ENCODE peak calls at places on chromosomes 3 and 15, in nine cellular contexts. A is HCT116, T is suprapubic skin, E is HepG2, P is GM23338, I is sigmoid colon, W is endothelial cell of umbilical vein, Z is H1, B is GM12878. F is an unnamed sample.

GRCh38 chr15:98651581-98652220 is 3.4 kb downstream of the IGF1R start:
- DNase-seq in A (no peak), T (no peak), E (no peak), P (no peak), I (no peak), W (peak), Z (no peak), B (no peak), F (peak)

GRCh38 chr3:29668728-29669127 is 387.9 kb downstream of the RBMS3 start:
- DNase-seq in A (no peak), T (no peak), E (no peak), P (peak), I (no peak), W (no peak), Z (no peak), B (no peak), F (no peak)

GRCh38 chr15:43102181-43102580 is 3.7 kb downstream of the UBR1 start:
- DNase-seq in A (no peak), T (no peak), E (no peak), P (no peak), I (no peak), W (no peak), Z (no peak), B (no peak), F (no peak)

GRCh38 chr3:30511524-30512278 is 94.7 kb upstream of the TGFBR2 start:
- DNase-seq in A (no peak), T (no peak), E (peak), P (no peak), I (no peak), W (peak), Z (no peak), B (no peak), F (no peak)

GRCh38 chr3:194380300-194380699 is 10.8 kb upstream of the LRRC15 start:
- DNase-seq in A (no peak), T (peak), E (no peak), P (no peak), I (no peak), W (no peak), Z (no peak), B (no peak), F (no peak)

GRCh38 chr3:188950006-188950405 is 221.8 kb upstream of the TPRG1 start:
- DNase-seq in A (no peak), T (no peak), E (no peak), P (no peak), I (no peak), W (no peak), Z (no peak), B (no peak), F (no peak)

GRCh38 chr3:55978953-55979352 is 489.3 kb downstream of the ERC2 start:
- DNase-seq in A (no peak), T (no peak), E (no peak), P (no peak), I (no peak), W (no peak), Z (no peak), B (no peak), F (no peak)

GRCh38 chr15:34716111-34716510 is 38.7 kb downstream of the GJD2 start:
- DNase-seq in A (no peak), T (no peak), E (no peak), P (no peak), I (no peak), W (no peak), Z (no peak), B (no peak), F (no peak)

GRCh38 chr3:71444028-71444860 is 139.3 kb downstream of the FOXP1 start:
- DNase-seq in A (no peak), T (no peak), E (no peak), P (no peak), I (no peak), W (peak), Z (no peak), B (peak), F (peak)

GRCh38 chr15:86231864-86232801 is 152.5 kb downstream of the AGBL1 start:
- DNase-seq in A (no peak), T (no peak), E (peak), P (peak), I (no peak), W (no peak), Z (peak), B (no peak), F (peak)

GRCh38 chr15:65833501-65834220 is 35.6 kb upstream of the RAB11A start:
- DNase-seq in A (no peak), T (no peak), E (peak), P (no peak), I (no peak), W (peak), Z (no peak), B (no peak), F (no peak)

GRCh38 chr3:60149501-60149900 is 1099.7 kb upstream of the CFAP20DC start:
- DNase-seq in A (no peak), T (no peak), E (no peak), P (no peak), I (no peak), W (no peak), Z (no peak), B (no peak), F (no peak)

GRCh38 chr15:74202461-74203401 is at the start of gene STRA6:
- DNase-seq in A (no peak), T (no peak), E (peak), P (peak), I (no peak), W (no peak), Z (peak), B (no peak), F (no peak)

GRCh38 chr3:30286007-30286669 is 320.3 kb upstream of the TGFBR2 start:
- DNase-seq in A (peak), T (no peak), E (no peak), P (no peak), I (peak), W (peak), Z (no peak), B (no peak), F (peak)

GRCh38 chr3:47485812-47486211 is 10.1 kb upstream of the SCAP start:
- DNase-seq in A (no peak), T (no peak), E (no peak), P (no peak), I (peak), W (no peak), Z (no peak), B (no peak), F (no peak)

GRCh38 chr3:120642368-120642948 is 39.6 kb downstream of the HGD start:
- DNase-seq in A (no peak), T (no peak), E (no peak), P (no peak), I (no peak), W (peak), Z (no peak), B (no peak), F (no peak)

GRCh38 chr3:59773970-59774369 is 724.1 kb upstream of the CFAP20DC start:
- DNase-seq in A (no peak), T (no peak), E (no peak), P (no peak), I (no peak), W (no peak), Z (no peak), B (no peak), F (no peak)

GRCh38 chr15:101489633-101490407 is at the start of gene PCSK6:
- DNase-seq in A (no peak), T (no peak), E (no peak), P (peak), I (no peak), W (no peak), Z (peak), B (no peak), F (no peak)

GRCh38 chr3:119316313-119316670 is 22.1 kb downstream of the ARHGAP31 start:
- DNase-seq in A (no peak), T (no peak), E (no peak), P (no peak), I (no peak), W (no peak), Z (no peak), B (no peak), F (no peak)

GRCh38 chr3:101836907-101837598 is 12.3 kb upstream of the NFKBIZ start:
- DNase-seq in A (no peak), T (no peak), E (no peak), P (no peak), I (no peak), W (peak), Z (no peak), B (no peak), F (peak)

GRCh38 chr3:63912768-63913588 is 795 bp upstream of the SCAANT1 start:
- DNase-seq in A (peak), T (peak), E (peak), P (peak), I (peak), W (peak), Z (peak), B (no peak), F (peak)

GRCh38 chr3:187261541-187261969 is 30.0 kb downstream of the MASP1 start:
- DNase-seq in A (no peak), T (no peak), E (no peak), P (no peak), I (no peak), W (no peak), Z (no peak), B (no peak), F (no peak)

GRCh38 chr3:126491221-126492013 is 15.7 kb upstream of the ZXDC start:
- DNase-seq in A (no peak), T (no peak), E (no peak), P (no peak), I (no peak), W (no peak), Z (no peak), B (no peak), F (no peak)

DNA sequence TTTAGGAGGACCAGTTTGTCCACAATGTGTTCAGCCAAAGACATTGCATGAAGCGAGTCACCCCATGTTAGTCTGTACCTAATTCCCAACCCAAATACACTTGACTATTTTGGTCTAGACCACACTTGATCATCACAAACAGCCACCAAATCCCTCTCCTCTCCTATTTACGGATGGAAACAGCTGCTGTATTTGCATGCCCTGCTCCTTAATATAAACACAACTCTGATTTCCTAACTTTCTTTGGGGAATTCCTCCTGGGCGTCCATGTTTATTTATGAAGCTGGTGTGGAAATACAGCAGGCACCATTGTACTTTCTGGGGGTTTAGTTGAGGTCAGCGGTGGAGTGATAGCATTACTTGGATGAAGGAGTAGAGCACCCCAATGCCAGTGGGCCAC is 235.2 kb downstream of the TLE3 start:
- DNase-seq in A (no peak), T (no peak), E (no peak), P (no peak), I (no peak), W (no peak), Z (no peak), B (no peak), F (no peak)
- H3K27ac ChIP-seq in A (no peak), T (no peak), E (no peak), P (no peak), I (no peak), W (no peak), Z (no peak), B (no peak), F (no peak)

GRCh38 chr3:113557374-113557773 is 25.0 kb downstream of the SIDT1 start:
- DNase-seq in A (peak), T (no peak), E (peak), P (peak), I (no peak), W (peak), Z (no peak), B (no peak), F (no peak)

GRCh38 chr3:113551821-113552220 is 19.5 kb downstream of the SIDT1 start:
- DNase-seq in A (no peak), T (no peak), E (no peak), P (no peak), I (no peak), W (no peak), Z (no peak), B (no peak), F (peak)

GRCh38 chr3:113556556-113557335 is 24.4 kb downstream of the SIDT1 start:
- DNase-seq in A (no peak), T (no peak), E (peak), P (no peak), I (no peak), W (no peak), Z (no peak), B (no peak), F (no peak)

GRCh38 chr3:113552851-113553250 is 20.5 kb downstream of the SIDT1 start:
- DNase-seq in A (no peak), T (no peak), E (no peak), P (peak), I (no peak), W (no peak), Z (no peak), B (no peak), F (no peak)

GRCh38 chr3:113555138-113555537 is 22.8 kb downstream of the SIDT1 start:
- DNase-seq in A (no peak), T (no peak), E (peak), P (no peak), I (no peak), W (no peak), Z (no peak), B (no peak), F (no peak)
- TF ChIP-seq POLR2AphosphoS5 in A (no peak), T (no peak), E (no peak), P (no peak), I (no peak), W (no peak), Z (no peak), B (no peak), F (no peak)

GRCh38 chr3:16329792-16330061 is 64.7 kb downstream of the OXNAD1 start:
- DNase-seq in A (no peak), T (no peak), E (no peak), P (peak), I (no peak), W (no peak), Z (no peak), B (no peak), F (no peak)
- H3K27ac ChIP-seq in A (no peak), T (no peak), E (peak), P (no peak), I (no peak), W (no peak), Z (no peak), B (no peak), F (no peak)

GRCh38 chr3:11206316-11206715 is 52.0 kb downstream of the HRH1 start:
- DNase-seq in A (no peak), T (no peak), E (no peak), P (no peak), I (peak), W (no peak), Z (no peak), B (no peak), F (no peak)
- TF ChIP-seq POLR2AphosphoS5 in A (no peak), T (no peak), E (no peak), P (no peak), I (no peak), W (no peak), Z (no peak), B (no peak), F (no peak)

GRCh38 chr3:37691213-37691830 is 170.4 kb upstream of the CTDSPL start:
- DNase-seq in A (no peak), T (no peak), E (no peak), P (no peak), I (no peak), W (no peak), Z (no peak), B (no peak), F (no peak)
- H3K27ac ChIP-seq in A (no peak), T (no peak), E (no peak), P (no peak), I (no peak), W (no peak), Z (no peak), B (no peak), F (no peak)

GRCh38 chr15:57217716-57218598 is 158.3 kb upstream of the CGNL1 start:
- DNase-seq in A (no peak), T (no peak), E (no peak), P (no peak), I (no peak), W (peak), Z (no peak), B (no peak), F (no peak)
- TF ChIP-seq POLR2AphosphoS5 in A (no peak), T (no peak), E (no peak), P (no peak), I (no peak), W (no peak), Z (no peak), B (no peak), F (no peak)

GRCh38 chr3:170475091-170475705 is 56.5 kb downstream of the CLDN11 start:
- DNase-seq in A (no peak), T (no peak), E (no peak), P (no peak), I (no peak), W (no peak), Z (no peak), B (no peak), F (no peak)

GRCh38 chr3:170470063-170471006 is 51.7 kb downstream of the CLDN11 start:
- DNase-seq in A (no peak), T (no peak), E (no peak), P (no peak), I (no peak), W (no peak), Z (peak), B (no peak), F (peak)

GRCh38 chr3:170471149-170471548 is 52.5 kb downstream of the CLDN11 start:
- DNase-seq in A (no peak), T (no peak), E (no peak), P (no peak), I (no peak), W (no peak), Z (peak), B (no peak), F (no peak)

GRCh38 chr3:170476291-170476690 is 57.6 kb downstream of the CLDN11 start:
- DNase-seq in A (no peak), T (no peak), E (no peak), P (no peak), I (no peak), W (peak), Z (peak), B (no peak), F (no peak)

DNA sequence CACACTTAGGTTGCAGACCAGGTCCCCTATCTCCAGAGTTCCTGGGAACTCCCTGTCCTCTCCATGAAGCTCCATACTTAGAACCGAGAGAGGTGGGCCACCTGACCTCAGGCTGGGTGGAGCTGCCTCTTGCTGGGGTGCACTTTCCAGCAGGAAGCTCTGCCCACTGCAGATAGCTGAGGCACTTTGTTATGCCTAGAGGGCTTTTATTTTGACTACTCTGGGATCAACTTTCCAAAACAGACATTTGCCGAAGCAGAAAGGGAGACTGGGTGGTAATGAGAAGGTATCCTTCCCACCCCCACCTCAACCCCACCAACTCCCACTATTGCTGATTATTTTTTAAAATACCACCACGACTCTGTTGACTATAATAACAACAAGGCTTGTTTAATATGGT is 54.7 kb downstream of the CLDN11 start:
- DNase-seq in A (no peak), T (no peak), E (no peak), P (no peak), I (no peak), W (no peak), Z (peak), B (no peak), F (no peak)
- H3K27ac ChIP-seq in A (no peak), T (no peak), E (no peak), P (no peak), I (no peak), W (no peak), Z (no peak), B (no peak), F (no peak)

GRCh38 chr3:158770254-158771017 is 31.4 kb upstream of the MFSD1 start:
- DNase-seq in A (no peak), T (no peak), E (no peak), P (no peak), I (no peak), W (peak), Z (no peak), B (no peak), F (no peak)

GRCh38 chr3:158769519-158770253 is 32.2 kb upstream of the MFSD1 start:
- DNase-seq in A (no peak), T (no peak), E (no peak), P (no peak), I (no peak), W (no peak), Z (no peak), B (no peak), F (no peak)

GRCh38 chr3:158768361-158768787 is 33.5 kb upstream of the MFSD1 start:
- DNase-seq in A (no peak), T (no peak), E (peak), P (peak), I (peak), W (peak), Z (peak), B (no peak), F (peak)

GRCh38 chr3:158771018-158771350 is 30.9 kb upstream of the MFSD1 start:
- DNase-seq in A (no peak), T (no peak), E (no peak), P (no peak), I (no peak), W (no peak), Z (no peak), B (no peak), F (no peak)

DNA sequence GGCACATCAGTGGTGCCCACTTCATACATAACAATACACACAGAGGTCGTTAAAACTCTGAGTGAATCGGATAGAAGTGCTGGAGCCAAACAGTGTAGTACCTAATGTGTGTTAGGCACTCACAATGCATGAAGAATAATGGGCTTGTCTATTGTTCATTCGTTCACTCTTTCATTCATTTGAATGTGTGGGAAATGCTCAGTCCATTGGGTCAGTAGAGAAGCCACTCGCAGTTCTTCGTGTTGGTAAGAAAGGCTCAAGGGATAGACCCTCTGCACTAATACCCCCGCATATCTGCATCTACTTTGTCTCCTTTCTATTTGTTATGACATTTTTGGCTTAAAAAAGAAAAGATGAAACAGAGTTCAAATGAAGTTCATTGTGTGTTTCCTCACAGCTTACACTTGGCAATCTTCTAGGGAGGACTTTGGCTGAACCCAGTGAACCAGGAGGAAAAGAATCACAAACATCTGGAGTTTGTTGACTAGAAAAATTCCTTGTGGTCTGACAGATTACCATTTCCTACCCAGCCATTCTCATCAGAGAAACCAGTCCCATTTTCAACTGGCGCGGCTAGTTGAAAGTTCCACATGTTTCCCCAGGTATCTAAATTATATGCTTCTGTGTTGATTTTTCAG is 32.9 kb upstream of the MFSD1 start:
- DNase-seq in A (no peak), T (no peak), E (peak), P (no peak), I (peak), W (peak), Z (no peak), B (no peak), F (peak)
- TF ChIP-seq POLR2AphosphoS5 in A (no peak), T (no peak), E (no peak), P (no peak), I (peak), W (peak), Z (no peak), B (no peak), F (peak)

DNA sequence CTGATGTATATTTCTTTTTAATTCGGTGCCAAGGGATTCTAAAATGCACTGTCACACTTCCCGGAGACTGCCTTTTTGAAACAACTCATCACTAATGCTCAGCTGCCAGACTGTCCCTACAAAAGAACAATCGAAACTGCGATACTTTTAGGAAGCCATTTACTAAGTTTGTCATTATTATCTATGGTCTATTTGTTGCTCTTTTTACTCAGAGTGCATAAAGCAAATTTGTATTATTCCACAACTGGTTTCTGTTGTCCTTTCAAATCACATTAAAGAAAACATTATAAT is 60.8 kb downstream of the TM4SF4 start:
- DNase-seq in A (no peak), T (no peak), E (no peak), P (no peak), I (no peak), W (no peak), Z (no peak), B (no peak), F (no peak)
- H3K27ac ChIP-seq in A (no peak), T (peak), E (peak), P (peak), I (peak), W (peak), Z (no peak), B (no peak), F (no peak)